ENCODE peak calls at places on chromosomes 7 and 10, in seven cellular contexts. H, R, C, M, A, S and E are unnamed samples.

GRCh38 chr7:116884691-116885090 is 22.3 kb downstream of the CAPZA2 start:
- DNase-seq in H (no peak), A (no peak), M (no peak), R (no peak), S (no peak), C (no peak), E (no peak)

GRCh38 chr7:47941136-47941844 is 7.0 kb downstream of the PKD1L1 start:
- DNase-seq in C (no peak), A (no peak), H (no peak), R (no peak), S (no peak), M (no peak), E (no peak)

GRCh38 chr10:77774940-77775391 is 137.4 kb upstream of the KCNMA1 start:
- DNase-seq in A (no peak), R (no peak), C (no peak), S (no peak), M (no peak), H (no peak), E (no peak)

GRCh38 chr7:87359366-87359765 is 13.9 kb downstream of the CROT start:
- DNase-seq in M (no peak), C (no peak), A (no peak), H (no peak), R (no peak), S (no peak), E (no peak)

GRCh38 chr10:46528675-46529615 is 27.5 kb downstream of the GPRIN2 start:
- DNase-seq in C (peak), M (peak), A (no peak), H (no peak), R (no peak), S (no peak), E (peak)

GRCh38 chr7:103866919-103867318 is 122.5 kb downstream of the RELN start:
- DNase-seq in R (no peak), S (no peak), A (no peak), C (no peak), H (no peak), M (no peak), E (no peak)

GRCh38 chr10:14474656-14475055 is 143.9 kb upstream of the FRMD4A start:
- DNase-seq in A (no peak), H (no peak), M (no peak), S (no peak), C (no peak), R (no peak), E (no peak)

GRCh38 chr10:86393858-86394472 is 27.4 kb upstream of the GRID1 start:
- DNase-seq in S (no peak), C (no peak), M (no peak), A (no peak), H (no peak), R (no peak), E (no peak)

GRCh38 chr7:158613481-158613880 is 25.9 kb upstream of the PTPRN2 start:
- DNase-seq in M (no peak), A (no peak), S (no peak), R (no peak), H (no peak), C (no peak), E (no peak)

GRCh38 chr10:127148066-127148932 is 48.1 kb downstream of the INSYN2A start:
- DNase-seq in S (peak), R (no peak), H (no peak), M (no peak), C (no peak), A (no peak), E (no peak)

GRCh38 chr7:409344-410281 is 110.0 kb downstream of the PDGFA start:
- DNase-seq in C (no peak), S (no peak), A (no peak), H (peak), R (no peak), M (peak), E (no peak)

GRCh38 chr10:36182059-36182654 is 540.1 kb upstream of the FZD8 start:
- DNase-seq in C (no peak), R (no peak), A (no peak), H (no peak), S (no peak), M (no peak), E (no peak)

GRCh38 chr10:77186936-77187335 is 450.7 kb downstream of the KCNMA1 start:
- DNase-seq in M (no peak), C (no peak), H (no peak), A (no peak), S (no peak), R (no peak), E (no peak)

GRCh38 chr10:13337827-13338196 is 10.3 kb downstream of the SEPHS1 start:
- DNase-seq in A (no peak), M (no peak), S (no peak), C (no peak), H (no peak), R (no peak), E (no peak)

GRCh38 chr7:144526912-144527610 is 123.6 kb upstream of the NOBOX start:
- DNase-seq in A (no peak), R (no peak), M (no peak), H (no peak), C (no peak), S (no peak), E (no peak)

GRCh38 chr7:26369519-26370385 is 78.1 kb downstream of the SNX10 start:
- DNase-seq in H (no peak), A (no peak), C (no peak), M (no peak), R (peak), S (peak), E (peak)

GRCh38 chr7:96178581-96178980 is 143.3 kb downstream of the SLC25A13 start:
- DNase-seq in S (no peak), R (no peak), C (no peak), H (no peak), M (no peak), A (no peak), E (no peak)

GRCh38 chr7:152859781-152860191 is 100.2 kb downstream of the ACTR3B start:
- DNase-seq in C (no peak), A (no peak), H (peak), M (no peak), S (peak), R (no peak), E (no peak)

GRCh38 chr7:3897430-3898385 is 596.7 kb downstream of the SDK1 start:
- DNase-seq in R (peak), A (peak), C (peak), H (no peak), M (no peak), S (peak), E (peak)

GRCh38 chr10:4677296-4678021 is 148.5 kb upstream of the AKR1E2 start:
- DNase-seq in A (no peak), S (peak), R (no peak), M (no peak), C (no peak), H (no peak), E (no peak)

GRCh38 chr7:41188163-41189130 is 514.4 kb downstream of the INHBA start:
- DNase-seq in S (no peak), R (no peak), C (no peak), H (no peak), A (no peak), M (no peak), E (no peak)

GRCh38 chr10:58137813-58138212 is 129.9 kb downstream of the IPMK start:
- DNase-seq in M (no peak), R (no peak), H (no peak), A (no peak), S (no peak), C (no peak), E (no peak)

GRCh38 chr7:29343379-29343778 is 148.8 kb downstream of the CHN2 start:
- DNase-seq in C (no peak), S (no peak), H (no peak), R (peak), A (no peak), M (no peak), E (peak)

GRCh38 chr10:14593806-14594205 is 180.9 kb downstream of the FAM107B start:
- DNase-seq in H (no peak), A (no peak), S (no peak), M (no peak), C (no peak), R (no peak), E (no peak)

GRCh38 chr10:125911145-125911544 is 14.8 kb downstream of the FANK1 start:
- DNase-seq in C (no peak), A (no peak), R (no peak), S (no peak), M (no peak), H (no peak), E (no peak)

GRCh38 chr7:73742753-73743641 is 4.4 kb upstream of the ABHD11 start:
- DNase-seq in H (peak), A (no peak), C (peak), S (no peak), R (no peak), M (no peak), E (no peak)

GRCh38 chr10:13810536-13810935 is 223.8 kb downstream of the PRPF18 start:
- DNase-seq in R (no peak), H (no peak), M (no peak), S (no peak), C (no peak), A (no peak), E (no peak)

GRCh38 chr10:110746254-110746826 is 102.2 kb downstream of the RBM20 start:
- DNase-seq in S (peak), R (peak), C (peak), H (peak), A (peak), M (no peak), E (peak)

GRCh38 chr10:110563132-110563531 is 4.4 kb upstream of the SMC3 start:
- DNase-seq in R (no peak), M (no peak), A (no peak), S (no peak), H (no peak), C (no peak), E (no peak)

GRCh38 chr10:58064714-58065528 is 202.8 kb downstream of the IPMK start:
- DNase-seq in H (peak), A (no peak), M (no peak), C (no peak), S (peak), R (peak), E (peak)

GRCh38 chr7:131067220-131067619 is 260.5 kb upstream of the MKLN1 start:
- DNase-seq in S (no peak), H (no peak), C (no peak), R (no peak), A (no peak), M (no peak), E (no peak)

GRCh38 chr10:22259280-22259679 is 41.5 kb upstream of the EBLN1 start:
- DNase-seq in H (no peak), S (no peak), A (no peak), M (no peak), R (no peak), C (no peak), E (peak)

GRCh38 chr10:13953371-13953770 is 366.6 kb downstream of the PRPF18 start:
- DNase-seq in S (no peak), A (no peak), H (no peak), C (no peak), M (no peak), R (no peak), E (no peak)

GRCh38 chr7:80134105-80134535 is 511 bp upstream of the GNAI1 start:
- DNase-seq in M (no peak), H (peak), R (no peak), C (no peak), S (no peak), A (no peak), E (no peak)

GRCh38 chr7:80133361-80134104 is 1.1 kb upstream of the GNAI1 start:
- DNase-seq in H (no peak), S (no peak), R (no peak), C (peak), M (no peak), A (no peak), E (no peak)

GRCh38 chr7:80135306-80136104 is 874 bp downstream of the GNAI1 start:
- DNase-seq in R (no peak), H (no peak), S (peak), A (no peak), M (no peak), C (peak), E (peak)

GRCh38 chr7:80136276-80137045 is 1.8 kb downstream of the GNAI1 start:
- DNase-seq in R (no peak), H (no peak), A (no peak), M (no peak), C (no peak), S (no peak), E (peak)

GRCh38 chr7:80134536-80135305 is at the start of gene GNAI1:
- DNase-seq in H (peak), C (peak), M (peak), R (no peak), S (peak), A (no peak), E (peak)
- TF ChIP-seq CTCF in H (peak), C (peak), M (peak), R (no peak), S (peak), A (no peak), E (no peak)

DNA sequence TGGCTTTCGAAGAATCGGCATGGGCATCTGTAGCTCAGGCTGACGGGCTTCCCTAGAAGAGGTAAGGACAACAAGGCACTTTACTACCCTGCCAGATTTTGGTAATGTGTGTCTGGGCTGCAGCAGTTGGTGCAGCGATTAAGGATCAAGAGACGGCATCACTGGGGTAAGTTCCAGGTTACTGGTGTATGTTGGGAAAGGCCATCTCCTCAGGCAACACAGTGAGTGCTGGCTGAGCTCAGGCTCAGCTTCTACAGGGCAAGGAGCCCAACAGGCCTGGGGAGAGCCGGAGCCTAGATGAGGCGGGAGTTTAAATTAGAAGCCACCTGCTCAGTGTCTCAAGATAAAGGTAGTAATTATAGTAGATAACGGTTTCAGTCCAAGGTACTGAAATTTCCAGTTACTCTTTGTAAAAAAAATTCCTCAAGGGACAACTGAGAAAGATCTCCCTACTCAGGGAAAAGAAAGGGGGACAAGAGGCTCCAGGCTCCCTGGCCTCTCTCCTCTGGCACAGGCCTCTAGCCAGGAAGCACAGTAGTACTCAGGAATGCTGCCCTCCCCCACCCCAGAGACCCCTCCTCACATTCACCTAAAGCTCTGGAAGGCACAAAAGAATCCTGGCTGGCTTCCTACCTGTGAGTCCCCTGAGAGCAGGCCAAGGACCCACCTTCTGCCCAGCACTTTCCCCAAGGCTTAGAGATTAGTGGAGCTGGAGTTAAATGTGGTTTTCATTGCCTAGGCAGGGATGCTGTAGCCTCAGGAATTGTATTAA is 3.9 kb downstream of the CXCL12 start:
- DNase-seq in R (no peak), A (no peak), C (peak), M (peak), H (no peak), S (no peak), E (no peak)
- TF ChIP-seq CTCF in R (no peak), A (no peak), C (no peak), M (no peak), H (no peak), S (no peak), E (no peak)

GRCh38 chr10:32140403-32140802 is 84.2 kb upstream of the KIF5B start:
- DNase-seq in H (no peak), C (no peak), S (no peak), A (no peak), R (no peak), M (no peak), E (no peak)

GRCh38 chr10:32142646-32143045 is 86.4 kb upstream of the KIF5B start:
- DNase-seq in M (no peak), S (no peak), A (no peak), C (no peak), H (no peak), R (no peak), E (no peak)

GRCh38 chr10:32143302-32143847 is 87.2 kb upstream of the KIF5B start:
- DNase-seq in R (no peak), S (no peak), C (no peak), M (peak), H (no peak), A (no peak), E (no peak)

GRCh38 chr10:32141018-32141807 is 85.0 kb upstream of the KIF5B start:
- DNase-seq in S (no peak), M (no peak), C (no peak), R (no peak), A (no peak), H (no peak), E (no peak)

DNA sequence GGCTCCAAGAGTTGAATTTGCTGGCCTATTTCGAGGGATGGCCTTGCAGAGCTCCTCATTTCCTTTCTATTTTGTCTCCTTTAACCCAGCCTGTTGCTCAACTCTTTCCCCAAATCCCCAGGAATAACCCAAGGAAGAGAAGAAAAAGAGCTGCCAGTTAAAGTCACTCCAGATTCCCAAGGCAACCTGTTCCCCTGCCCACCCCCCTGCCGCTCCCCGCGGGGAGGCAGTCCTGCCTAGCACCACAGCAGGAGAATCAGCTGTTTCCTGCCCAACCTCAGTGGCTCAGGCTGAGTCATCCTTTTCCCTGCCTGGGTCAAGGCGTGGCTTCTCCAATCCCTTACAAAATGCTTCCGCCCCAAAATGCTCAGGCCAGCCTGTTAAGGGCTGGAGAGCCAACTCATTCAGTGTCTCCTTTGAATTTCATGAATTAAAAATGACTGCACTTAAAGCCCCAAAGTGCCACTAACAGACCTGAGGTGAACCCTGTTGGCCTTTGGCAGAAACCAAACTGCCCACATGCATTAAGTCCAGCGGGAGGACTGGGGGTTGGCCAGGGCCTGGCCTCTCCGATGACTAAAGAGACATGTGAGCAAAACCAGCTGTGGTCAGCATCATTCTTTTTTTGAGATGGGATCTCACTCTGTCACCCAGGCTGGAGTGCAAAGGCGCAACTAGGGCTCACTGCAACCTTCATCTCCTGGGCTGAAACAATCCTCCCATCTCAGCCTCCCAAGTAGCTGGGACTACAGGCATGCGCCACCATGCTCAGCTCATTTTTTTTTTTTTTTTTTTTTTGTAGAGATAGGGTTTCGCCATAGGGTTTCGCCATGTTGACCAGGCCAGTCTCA is 83.2 kb upstream of the KIF5B start:
- DNase-seq in R (peak), H (peak), C (peak), M (peak), A (no peak), S (peak), E (peak)
- TF ChIP-seq CTCF in R (no peak), H (no peak), C (no peak), M (peak), A (no peak), S (no peak), E (no peak)

DNA sequence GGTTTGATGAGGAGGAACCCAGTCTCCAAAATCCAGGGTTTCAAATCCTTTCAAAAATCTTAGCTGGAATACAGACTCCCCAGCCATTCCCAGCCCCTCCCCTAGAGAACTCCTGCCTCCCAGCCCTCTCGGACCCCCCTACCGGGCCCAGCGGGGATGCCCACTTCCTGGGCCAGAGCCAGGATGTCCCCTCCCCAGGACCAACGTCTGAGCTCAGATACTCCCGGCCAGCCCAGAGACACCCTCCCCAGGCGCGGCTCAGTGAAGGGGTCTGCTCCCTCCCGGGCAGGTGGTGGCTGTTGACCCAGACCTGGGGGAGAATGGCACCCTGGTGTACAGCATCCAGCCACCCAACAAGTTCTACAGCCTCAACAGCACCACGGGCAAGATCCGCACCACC is 17.8 kb downstream of the C10orf105 start:
- DNase-seq in C (no peak), S (no peak), R (no peak), A (no peak), H (no peak), M (no peak), E (no peak)
- TF ChIP-seq CTCF in C (no peak), S (no peak), R (no peak), A (no peak), H (no peak), M (no peak), E (no peak)